ENCODE peak calls at places on chromosomes 13 and 19, in six cellular contexts. One of them, this sample, is unnamed.

GRCh38 chr13:66224644-66225043 is 1005.5 kb downstream of the PCDH9 start:
- DNase-seq in retina: no peak
- DNase-seq in IMR-90: no peak
- DNase-seq in left ventricle myocardium inferior: no peak
- DNase-seq in activated CD4-positive, alpha-beta T cell treated with anti-CD3 and anti-CD28 coated beads, Interleukin-2, amount 10 ng/mL, durations not matched to agents 7 days and 5 days: no peak
- DNase-seq in CD8-positive, alpha-beta memory T cell: no peak
- DNase-seq in this sample: no peak

GRCh38 chr13:36418022-36418805 is 14.1 kb upstream of the CCNA1 start:
- DNase-seq in IMR-90: peak; percentile 58
- DNase-seq in CD8-positive, alpha-beta memory T cell: no peak
- DNase-seq in retina: no peak
- DNase-seq in left ventricle myocardium inferior: no peak
- DNase-seq in activated CD4-positive, alpha-beta T cell treated with anti-CD3 and anti-CD28 coated beads, Interleukin-2, amount 10 ng/mL, durations not matched to agents 7 days and 5 days: no peak
- DNase-seq in this sample: no peak

GRCh38 chr19:6071103-6071485 is 39.2 kb downstream of the RFX2 start:
- DNase-seq in left ventricle myocardium inferior: no peak
- DNase-seq in IMR-90: peak; percentile 78
- DNase-seq in retina: no peak
- DNase-seq in CD8-positive, alpha-beta memory T cell: no peak
- DNase-seq in activated CD4-positive, alpha-beta T cell treated with anti-CD3 and anti-CD28 coated beads, Interleukin-2, amount 10 ng/mL, durations not matched to agents 7 days and 5 days: no peak
- DNase-seq in this sample: no peak

GRCh38 chr19:23799321-23799720 is 40.6 kb upstream of the ZNF681 start:
- DNase-seq in retina: no peak
- DNase-seq in left ventricle myocardium inferior: no peak
- DNase-seq in IMR-90: no peak
- DNase-seq in CD8-positive, alpha-beta memory T cell: peak; percentile 12
- DNase-seq in activated CD4-positive, alpha-beta T cell treated with anti-CD3 and anti-CD28 coated beads, Interleukin-2, amount 10 ng/mL, durations not matched to agents 7 days and 5 days: peak; percentile 73
- DNase-seq in this sample: peak; percentile 8

GRCh38 chr13:28684257-28684656 is 25.3 kb downstream of the POMP start:
- DNase-seq in activated CD4-positive, alpha-beta T cell treated with anti-CD3 and anti-CD28 coated beads, Interleukin-2, amount 10 ng/mL, durations not matched to agents 7 days and 5 days: no peak
- DNase-seq in IMR-90: no peak
- DNase-seq in CD8-positive, alpha-beta memory T cell: no peak
- DNase-seq in left ventricle myocardium inferior: no peak
- DNase-seq in retina: no peak
- DNase-seq in this sample: no peak

GRCh38 chr19:33096005-33096404 is 15.0 kb downstream of the GPATCH1 start:
- DNase-seq in retina: no peak
- DNase-seq in CD8-positive, alpha-beta memory T cell: no peak
- DNase-seq in activated CD4-positive, alpha-beta T cell treated with anti-CD3 and anti-CD28 coated beads, Interleukin-2, amount 10 ng/mL, durations not matched to agents 7 days and 5 days: no peak
- DNase-seq in left ventricle myocardium inferior: no peak
- DNase-seq in IMR-90: no peak
- DNase-seq in this sample: no peak

GRCh38 chr13:110014719-110015118 is 228.3 kb upstream of the IRS2 start:
- DNase-seq in IMR-90: no peak
- DNase-seq in CD8-positive, alpha-beta memory T cell: no peak
- DNase-seq in retina: no peak
- DNase-seq in left ventricle myocardium inferior: no peak
- DNase-seq in activated CD4-positive, alpha-beta T cell treated with anti-CD3 and anti-CD28 coated beads, Interleukin-2, amount 10 ng/mL, durations not matched to agents 7 days and 5 days: no peak
- DNase-seq in this sample: no peak

GRCh38 chr13:26061947-26062346 is 10.1 kb upstream of the SHISA2 start:
- DNase-seq in IMR-90: peak; percentile 61
- DNase-seq in CD8-positive, alpha-beta memory T cell: no peak
- DNase-seq in left ventricle myocardium inferior: no peak
- DNase-seq in retina: no peak
- DNase-seq in activated CD4-positive, alpha-beta T cell treated with anti-CD3 and anti-CD28 coated beads, Interleukin-2, amount 10 ng/mL, durations not matched to agents 7 days and 5 days: no peak
- DNase-seq in this sample: no peak

GRCh38 chr13:79496188-79496587 is 15.2 kb downstream of the NDFIP2 start:
- DNase-seq in left ventricle myocardium inferior: no peak
- DNase-seq in retina: no peak
- DNase-seq in CD8-positive, alpha-beta memory T cell: no peak
- DNase-seq in activated CD4-positive, alpha-beta T cell treated with anti-CD3 and anti-CD28 coated beads, Interleukin-2, amount 10 ng/mL, durations not matched to agents 7 days and 5 days: no peak
- DNase-seq in IMR-90: no peak
- DNase-seq in this sample: no peak

GRCh38 chr19:49150106-49150943 is 4.9 kb downstream of the HRC start:
- DNase-seq in left ventricle myocardium inferior: peak; percentile 85
- DNase-seq in CD8-positive, alpha-beta memory T cell: peak; percentile 51
- DNase-seq in activated CD4-positive, alpha-beta T cell treated with anti-CD3 and anti-CD28 coated beads, Interleukin-2, amount 10 ng/mL, durations not matched to agents 7 days and 5 days: peak; percentile 36
- DNase-seq in retina: peak; percentile 99
- DNase-seq in IMR-90: peak; percentile 65
- DNase-seq in this sample: peak; percentile 55

GRCh38 chr19:39705578-39706188 is 1.4 kb downstream of the LGALS14 start:
- DNase-seq in retina: no peak
- DNase-seq in left ventricle myocardium inferior: no peak
- DNase-seq in activated CD4-positive, alpha-beta T cell treated with anti-CD3 and anti-CD28 coated beads, Interleukin-2, amount 10 ng/mL, durations not matched to agents 7 days and 5 days: peak; percentile 13
- DNase-seq in CD8-positive, alpha-beta memory T cell: no peak
- DNase-seq in IMR-90: no peak
- DNase-seq in this sample: no peak

GRCh38 chr19:8459520-8460260 is 14.9 kb downstream of the HNRNPM start:
- DNase-seq in left ventricle myocardium inferior: no peak
- DNase-seq in IMR-90: peak; percentile 86
- DNase-seq in activated CD4-positive, alpha-beta T cell treated with anti-CD3 and anti-CD28 coated beads, Interleukin-2, amount 10 ng/mL, durations not matched to agents 7 days and 5 days: no peak
- DNase-seq in CD8-positive, alpha-beta memory T cell: no peak
- DNase-seq in retina: no peak
- DNase-seq in this sample: no peak

GRCh38 chr13:30743319-30744055 is 8.1 kb downstream of the ALOX5AP start:
- DNase-seq in left ventricle myocardium inferior: no peak
- DNase-seq in activated CD4-positive, alpha-beta T cell treated with anti-CD3 and anti-CD28 coated beads, Interleukin-2, amount 10 ng/mL, durations not matched to agents 7 days and 5 days: no peak
- DNase-seq in retina: no peak
- DNase-seq in CD8-positive, alpha-beta memory T cell: no peak
- DNase-seq in IMR-90: peak; percentile 99
- DNase-seq in this sample: no peak

GRCh38 chr19:10593820-10594637 is 6.9 kb upstream of the AP1M2 start:
- DNase-seq in CD8-positive, alpha-beta memory T cell: no peak
- DNase-seq in activated CD4-positive, alpha-beta T cell treated with anti-CD3 and anti-CD28 coated beads, Interleukin-2, amount 10 ng/mL, durations not matched to agents 7 days and 5 days: no peak
- DNase-seq in left ventricle myocardium inferior: no peak
- DNase-seq in retina: no peak
- DNase-seq in IMR-90: no peak
- DNase-seq in this sample: peak; percentile 54

GRCh38 chr13:100789968-100790367 is 115.4 kb upstream of the TMTC4 start:
- DNase-seq in retina: no peak
- DNase-seq in CD8-positive, alpha-beta memory T cell: no peak
- DNase-seq in IMR-90: no peak
- DNase-seq in activated CD4-positive, alpha-beta T cell treated with anti-CD3 and anti-CD28 coated beads, Interleukin-2, amount 10 ng/mL, durations not matched to agents 7 days and 5 days: no peak
- DNase-seq in left ventricle myocardium inferior: no peak
- DNase-seq in this sample: no peak

GRCh38 chr19:14661372-14661924 is 13.2 kb downstream of the ADGRE3 start:
- DNase-seq in CD8-positive, alpha-beta memory T cell: no peak
- DNase-seq in retina: no peak
- DNase-seq in left ventricle myocardium inferior: no peak
- DNase-seq in activated CD4-positive, alpha-beta T cell treated with anti-CD3 and anti-CD28 coated beads, Interleukin-2, amount 10 ng/mL, durations not matched to agents 7 days and 5 days: no peak
- DNase-seq in IMR-90: no peak
- DNase-seq in this sample: no peak

GRCh38 chr19:28934626-28935025 is 278.3 kb downstream of the UQCRFS1 start:
- DNase-seq in retina: no peak
- DNase-seq in IMR-90: peak; percentile 40
- DNase-seq in CD8-positive, alpha-beta memory T cell: no peak
- DNase-seq in left ventricle myocardium inferior: no peak
- DNase-seq in activated CD4-positive, alpha-beta T cell treated with anti-CD3 and anti-CD28 coated beads, Interleukin-2, amount 10 ng/mL, durations not matched to agents 7 days and 5 days: no peak
- DNase-seq in this sample: no peak

GRCh38 chr13:102033719-102034446 is 368.0 kb downstream of the FGF14 start:
- DNase-seq in retina: peak; percentile 63
- DNase-seq in CD8-positive, alpha-beta memory T cell: no peak
- DNase-seq in left ventricle myocardium inferior: no peak
- DNase-seq in activated CD4-positive, alpha-beta T cell treated with anti-CD3 and anti-CD28 coated beads, Interleukin-2, amount 10 ng/mL, durations not matched to agents 7 days and 5 days: no peak
- DNase-seq in IMR-90: no peak
- DNase-seq in this sample: no peak

GRCh38 chr13:93080166-93080565 is 146.4 kb upstream of the GPC6 start:
- DNase-seq in activated CD4-positive, alpha-beta T cell treated with anti-CD3 and anti-CD28 coated beads, Interleukin-2, amount 10 ng/mL, durations not matched to agents 7 days and 5 days: no peak
- DNase-seq in left ventricle myocardium inferior: no peak
- DNase-seq in retina: no peak
- DNase-seq in CD8-positive, alpha-beta memory T cell: no peak
- DNase-seq in IMR-90: no peak
- DNase-seq in this sample: no peak

GRCh38 chr19:46480409-46480808 is 9.0 kb upstream of the PNMA8A start:
- DNase-seq in left ventricle myocardium inferior: no peak
- DNase-seq in retina: no peak
- DNase-seq in CD8-positive, alpha-beta memory T cell: no peak
- DNase-seq in IMR-90: peak; percentile 82
- DNase-seq in activated CD4-positive, alpha-beta T cell treated with anti-CD3 and anti-CD28 coated beads, Interleukin-2, amount 10 ng/mL, durations not matched to agents 7 days and 5 days: no peak
- DNase-seq in this sample: no peak

GRCh38 chr13:51715613-51716012 is 88.3 kb downstream of the DHRS12 start:
- DNase-seq in CD8-positive, alpha-beta memory T cell: no peak
- DNase-seq in retina: no peak
- DNase-seq in IMR-90: no peak
- DNase-seq in activated CD4-positive, alpha-beta T cell treated with anti-CD3 and anti-CD28 coated beads, Interleukin-2, amount 10 ng/mL, durations not matched to agents 7 days and 5 days: no peak
- DNase-seq in left ventricle myocardium inferior: no peak
- DNase-seq in this sample: no peak

GRCh38 chr19:9406798-9407352 is 28.5 kb downstream of the ZNF266 start:
- DNase-seq in IMR-90: peak; percentile 92
- DNase-seq in retina: peak; percentile 89
- DNase-seq in activated CD4-positive, alpha-beta T cell treated with anti-CD3 and anti-CD28 coated beads, Interleukin-2, amount 10 ng/mL, durations not matched to agents 7 days and 5 days: peak; percentile 56
- DNase-seq in CD8-positive, alpha-beta memory T cell: peak; percentile 17
- DNase-seq in left ventricle myocardium inferior: peak; percentile 84
- DNase-seq in this sample: peak; percentile 27

GRCh38 chr13:47794963-47795362 is 206.1 kb downstream of the SUCLA2 start:
- DNase-seq in retina: no peak
- DNase-seq in CD8-positive, alpha-beta memory T cell: no peak
- DNase-seq in left ventricle myocardium inferior: no peak
- DNase-seq in activated CD4-positive, alpha-beta T cell treated with anti-CD3 and anti-CD28 coated beads, Interleukin-2, amount 10 ng/mL, durations not matched to agents 7 days and 5 days: no peak
- DNase-seq in IMR-90: peak; percentile 2
- DNase-seq in this sample: no peak

GRCh38 chr19:36418287-36419001 is at the start of gene ZFP82:
- DNase-seq in IMR-90: peak; percentile 68
- DNase-seq in CD8-positive, alpha-beta memory T cell: peak; percentile 64
- DNase-seq in left ventricle myocardium inferior: peak; percentile 88
- DNase-seq in activated CD4-positive, alpha-beta T cell treated with anti-CD3 and anti-CD28 coated beads, Interleukin-2, amount 10 ng/mL, durations not matched to agents 7 days and 5 days: peak; percentile 80
- DNase-seq in retina: peak; percentile 97
- DNase-seq in this sample: peak; percentile 93

GRCh38 chr13:102400619-102401125 is 1.2 kb downstream of the FGF14 start:
- DNase-seq in retina: no peak
- DNase-seq in IMR-90: no peak
- DNase-seq in CD8-positive, alpha-beta memory T cell: no peak
- DNase-seq in activated CD4-positive, alpha-beta T cell treated with anti-CD3 and anti-CD28 coated beads, Interleukin-2, amount 10 ng/mL, durations not matched to agents 7 days and 5 days: no peak
- DNase-seq in left ventricle myocardium inferior: peak; percentile 16
- DNase-seq in this sample: no peak

GRCh38 chr13:33828431-33829129 is 10.6 kb downstream of the RFC3 start:
- DNase-seq in CD8-positive, alpha-beta memory T cell: no peak
- DNase-seq in left ventricle myocardium inferior: no peak
- DNase-seq in activated CD4-positive, alpha-beta T cell treated with anti-CD3 and anti-CD28 coated beads, Interleukin-2, amount 10 ng/mL, durations not matched to agents 7 days and 5 days: no peak
- DNase-seq in IMR-90: no peak
- DNase-seq in retina: no peak
- DNase-seq in this sample: no peak

GRCh38 chr13:29830000-29830399 is 20.4 kb downstream of the UBL3 start:
- DNase-seq in retina: no peak
- DNase-seq in activated CD4-positive, alpha-beta T cell treated with anti-CD3 and anti-CD28 coated beads, Interleukin-2, amount 10 ng/mL, durations not matched to agents 7 days and 5 days: no peak
- DNase-seq in CD8-positive, alpha-beta memory T cell: no peak
- DNase-seq in left ventricle myocardium inferior: no peak
- DNase-seq in IMR-90: no peak
- DNase-seq in this sample: no peak

GRCh38 chr13:51942189-51942588 is 69.1 kb downstream of the ATP7B start:
- DNase-seq in retina: no peak
- DNase-seq in left ventricle myocardium inferior: no peak
- DNase-seq in CD8-positive, alpha-beta memory T cell: no peak
- DNase-seq in activated CD4-positive, alpha-beta T cell treated with anti-CD3 and anti-CD28 coated beads, Interleukin-2, amount 10 ng/mL, durations not matched to agents 7 days and 5 days: peak; percentile 64
- DNase-seq in IMR-90: no peak
- DNase-seq in this sample: no peak

GRCh38 chr19:18422530-18423191 is 3.5 kb downstream of the SSBP4 start:
- DNase-seq in CD8-positive, alpha-beta memory T cell: peak; percentile 31
- DNase-seq in left ventricle myocardium inferior: no peak
- DNase-seq in IMR-90: no peak
- DNase-seq in activated CD4-positive, alpha-beta T cell treated with anti-CD3 and anti-CD28 coated beads, Interleukin-2, amount 10 ng/mL, durations not matched to agents 7 days and 5 days: peak; percentile 70
- DNase-seq in retina: peak; percentile 32
- DNase-seq in this sample: peak; percentile 15

GRCh38 chr13:30148171-30148754 is 159.1 kb downstream of the KATNAL1 start:
- DNase-seq in activated CD4-positive, alpha-beta T cell treated with anti-CD3 and anti-CD28 coated beads, Interleukin-2, amount 10 ng/mL, durations not matched to agents 7 days and 5 days: peak; percentile 72
- DNase-seq in CD8-positive, alpha-beta memory T cell: peak; percentile 33
- DNase-seq in retina: no peak
- DNase-seq in left ventricle myocardium inferior: no peak
- DNase-seq in IMR-90: no peak
- DNase-seq in this sample: no peak

This sample was measured in germinal center.